ENCODE peak calls at places on chromosome 19, in seven cellular contexts. One of them, this sample, is unnamed.

GRCh38 chr19:29678484-29679106 is 13.3 kb downstream of the PLEKHF1 start:
- DNase-seq in esophagus squamous epithelium: no peak
- DNase-seq in AG04450: no peak
- DNase-seq in BJ: no peak
- DNase-seq in PC-3: no peak
- DNase-seq in IMR-90: no peak
- DNase-seq in upper lobe of left lung: no peak
- DNase-seq in this sample: no peak

GRCh38 chr19:4284176-4284958 is 5.3 kb downstream of the SHD start:
- DNase-seq in esophagus squamous epithelium: no peak
- DNase-seq in AG04450: no peak
- DNase-seq in BJ: no peak
- DNase-seq in PC-3: peak; percentile 48
- DNase-seq in IMR-90: no peak
- DNase-seq in upper lobe of left lung: no peak
- DNase-seq in this sample: no peak

GRCh38 chr19:35346193-35347052 is 1.3 kb upstream of the FFAR1 start:
- DNase-seq in esophagus squamous epithelium: no peak
- DNase-seq in AG04450: no peak
- DNase-seq in BJ: no peak
- DNase-seq in PC-3: no peak
- DNase-seq in IMR-90: no peak
- DNase-seq in upper lobe of left lung: peak; percentile 24
- DNase-seq in this sample: no peak

GRCh38 chr19:9362905-9363304 is at the start of gene ZNF177:
- DNase-seq in esophagus squamous epithelium: no peak
- DNase-seq in AG04450: no peak
- DNase-seq in BJ: no peak
- DNase-seq in PC-3: no peak
- DNase-seq in IMR-90: no peak
- DNase-seq in upper lobe of left lung: no peak
- DNase-seq in this sample: no peak

GRCh38 chr19:50358483-50359431 is 6.7 kb downstream of the NAPSA start:
- DNase-seq in esophagus squamous epithelium: no peak
- DNase-seq in AG04450: no peak
- DNase-seq in BJ: no peak
- DNase-seq in PC-3: peak; percentile 32
- DNase-seq in IMR-90: peak; percentile 20
- DNase-seq in upper lobe of left lung: peak; percentile 61
- DNase-seq in this sample: no peak

GRCh38 chr19:10784257-10784656 is 51.8 kb downstream of the TMED1 start:
- DNase-seq in esophagus squamous epithelium: no peak
- DNase-seq in AG04450: no peak
- DNase-seq in BJ: no peak
- DNase-seq in PC-3: no peak
- DNase-seq in IMR-90: no peak
- DNase-seq in upper lobe of left lung: peak; percentile 79
- DNase-seq in this sample: no peak

GRCh38 chr19:13430790-13431582 is 75.3 kb downstream of the CACNA1A start:
- DNase-seq in esophagus squamous epithelium: no peak
- DNase-seq in AG04450: peak; percentile 11
- DNase-seq in BJ: no peak
- DNase-seq in PC-3: peak; percentile 83
- DNase-seq in IMR-90: peak; percentile 42
- DNase-seq in upper lobe of left lung: peak; percentile 26
- DNase-seq in this sample: peak; percentile 37

GRCh38 chr19:17376935-17377600 is at the start of gene PLVAP:
- DNase-seq in esophagus squamous epithelium: no peak
- DNase-seq in AG04450: no peak
- DNase-seq in BJ: no peak
- DNase-seq in PC-3: no peak
- DNase-seq in IMR-90: no peak
- DNase-seq in upper lobe of left lung: peak; percentile 38
- DNase-seq in this sample: no peak

GRCh38 chr19:50509366-50509765 is 1.6 kb downstream of the JOSD2 start:
- DNase-seq in esophagus squamous epithelium: no peak
- DNase-seq in AG04450: no peak
- DNase-seq in BJ: no peak
- DNase-seq in PC-3: no peak
- DNase-seq in IMR-90: no peak
- DNase-seq in upper lobe of left lung: no peak
- DNase-seq in this sample: no peak

GRCh38 chr19:9986787-9987281 is 23.5 kb downstream of the COL5A3 start:
- DNase-seq in esophagus squamous epithelium: no peak
- DNase-seq in AG04450: no peak
- DNase-seq in BJ: peak; percentile 35
- DNase-seq in PC-3: no peak
- DNase-seq in IMR-90: peak; percentile 29
- DNase-seq in upper lobe of left lung: no peak
- DNase-seq in this sample: no peak

GRCh38 chr19:50794074-50794777 is 4.0 kb downstream of the ACP4 start:
- DNase-seq in esophagus squamous epithelium: no peak
- DNase-seq in AG04450: no peak
- DNase-seq in BJ: no peak
- DNase-seq in PC-3: peak; percentile 62
- DNase-seq in IMR-90: no peak
- DNase-seq in upper lobe of left lung: no peak
- DNase-seq in this sample: no peak

GRCh38 chr19:17871032-17871877 is 490 bp upstream of the SLC5A5 start:
- DNase-seq in esophagus squamous epithelium: no peak
- DNase-seq in AG04450: no peak
- DNase-seq in BJ: no peak
- DNase-seq in PC-3: no peak
- DNase-seq in IMR-90: no peak
- DNase-seq in upper lobe of left lung: no peak
- DNase-seq in this sample: no peak

GRCh38 chr19:19274716-19275115 is 1.6 kb upstream of the TM6SF2 start:
- DNase-seq in esophagus squamous epithelium: no peak
- DNase-seq in AG04450: no peak
- DNase-seq in BJ: no peak
- DNase-seq in PC-3: no peak
- DNase-seq in IMR-90: no peak
- DNase-seq in upper lobe of left lung: no peak
- DNase-seq in this sample: no peak

GRCh38 chr19:49459388-49459787 is 6.4 kb downstream of the ALDH16A1 start:
- DNase-seq in esophagus squamous epithelium: no peak
- DNase-seq in AG04450: no peak
- DNase-seq in BJ: no peak
- DNase-seq in PC-3: no peak
- DNase-seq in IMR-90: no peak
- DNase-seq in upper lobe of left lung: no peak
- DNase-seq in this sample: no peak

GRCh38 chr19:39542198-39542597 is 2.2 kb upstream of the EID2 start:
- DNase-seq in esophagus squamous epithelium: no peak
- DNase-seq in AG04450: no peak
- DNase-seq in BJ: no peak
- DNase-seq in PC-3: no peak
- DNase-seq in IMR-90: no peak
- DNase-seq in upper lobe of left lung: no peak
- DNase-seq in this sample: no peak

GRCh38 chr19:15595069-15595468 is 19.9 kb upstream of the CYP4F8 start:
- DNase-seq in esophagus squamous epithelium: no peak
- DNase-seq in AG04450: no peak
- DNase-seq in BJ: no peak
- DNase-seq in PC-3: peak; percentile 91
- DNase-seq in IMR-90: no peak
- DNase-seq in upper lobe of left lung: no peak
- DNase-seq in this sample: peak; percentile 44

GRCh38 chr19:2207991-2208860 is 27.9 kb downstream of the PLEKHJ1 start:
- DNase-seq in esophagus squamous epithelium: no peak
- DNase-seq in AG04450: no peak
- DNase-seq in BJ: peak; percentile 33
- DNase-seq in PC-3: no peak
- DNase-seq in IMR-90: peak; percentile 57
- DNase-seq in upper lobe of left lung: peak; percentile 36
- DNase-seq in this sample: peak; percentile 14

GRCh38 chr19:55172741-55173140 is 6.3 kb upstream of the DNAAF3 start:
- DNase-seq in esophagus squamous epithelium: no peak
- DNase-seq in AG04450: no peak
- DNase-seq in BJ: no peak
- DNase-seq in PC-3: peak; percentile 73
- DNase-seq in IMR-90: peak; percentile 75
- DNase-seq in upper lobe of left lung: no peak
- DNase-seq in this sample: peak; percentile 56

GRCh38 chr19:10214784-10215183 is 16.3 kb downstream of the S1PR2 start:
- DNase-seq in esophagus squamous epithelium: no peak
- DNase-seq in AG04450: no peak
- DNase-seq in BJ: no peak
- DNase-seq in PC-3: peak; percentile 63
- DNase-seq in IMR-90: peak; percentile 66
- DNase-seq in upper lobe of left lung: no peak
- DNase-seq in this sample: peak; percentile 74

GRCh38 chr19:1291761-1292418 is 6.2 kb downstream of the EFNA2 start:
- DNase-seq in esophagus squamous epithelium: no peak
- DNase-seq in AG04450: no peak
- DNase-seq in BJ: no peak
- DNase-seq in PC-3: no peak
- DNase-seq in IMR-90: no peak
- DNase-seq in upper lobe of left lung: no peak
- DNase-seq in this sample: no peak

GRCh38 chr19:39845621-39846175 is 481 bp downstream of the FBL start:
- DNase-seq in esophagus squamous epithelium: no peak
- DNase-seq in AG04450: no peak
- DNase-seq in BJ: no peak
- DNase-seq in PC-3: no peak
- DNase-seq in IMR-90: no peak
- DNase-seq in upper lobe of left lung: no peak
- DNase-seq in this sample: no peak

GRCh38 chr19:36604656-36605100 is 435 bp upstream of the ZNF382 start:
- DNase-seq in esophagus squamous epithelium: no peak
- DNase-seq in AG04450: no peak
- DNase-seq in BJ: no peak
- DNase-seq in PC-3: peak; percentile 38
- DNase-seq in IMR-90: peak; percentile 40
- DNase-seq in upper lobe of left lung: peak; percentile 59
- DNase-seq in this sample: peak; percentile 18

GRCh38 chr19:36605839-36606478 is 846 bp downstream of the ZNF382 start:
- DNase-seq in esophagus squamous epithelium: no peak
- DNase-seq in AG04450: no peak
- DNase-seq in BJ: no peak
- DNase-seq in PC-3: no peak
- DNase-seq in IMR-90: no peak
- DNase-seq in upper lobe of left lung: no peak
- DNase-seq in this sample: no peak

DNA sequence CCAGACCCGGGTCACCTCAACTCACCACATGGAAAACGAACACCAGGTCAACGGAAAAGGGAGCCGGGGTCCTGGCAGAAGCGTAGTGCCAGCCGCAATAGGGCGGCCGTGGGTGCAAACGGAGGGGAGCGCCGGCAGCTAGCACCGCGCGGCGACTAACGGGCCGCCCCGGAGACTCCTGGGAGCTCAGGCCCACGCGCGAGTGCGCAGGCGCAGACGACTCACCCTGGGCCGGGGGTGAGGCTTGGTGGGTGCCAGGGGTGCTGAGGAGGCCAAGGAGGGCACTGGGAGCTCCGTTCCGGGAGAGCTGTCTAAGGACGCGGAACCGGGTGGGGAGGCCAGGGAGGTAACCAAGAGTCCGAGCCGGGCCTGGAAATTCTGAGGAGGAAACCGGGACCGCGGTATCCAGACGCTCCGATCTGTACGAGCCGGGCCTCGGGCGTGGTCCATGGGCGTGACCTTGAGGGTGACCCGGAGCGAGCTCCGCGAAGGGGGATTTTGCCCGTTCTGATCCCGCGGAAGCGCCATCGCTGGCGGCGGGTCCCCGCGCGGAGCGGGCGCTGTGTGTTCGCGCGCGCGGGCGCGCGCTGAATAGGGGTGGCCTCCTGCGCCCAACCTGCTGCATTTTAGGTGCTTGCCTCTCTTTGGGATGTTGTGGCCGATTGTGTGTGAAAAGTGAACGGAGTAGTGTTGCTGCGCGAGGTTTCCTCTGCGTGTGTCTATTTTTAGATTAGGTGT is at the start of gene ZNF382:
- DNase-seq in esophagus squamous epithelium: no peak
- DNase-seq in AG04450: peak; percentile 13
- DNase-seq in BJ: peak; percentile 9
- DNase-seq in PC-3: peak; percentile 16
- DNase-seq in IMR-90: peak; percentile 41
- DNase-seq in upper lobe of left lung: peak; percentile 55
- DNase-seq in this sample: no peak
- H3K4me3 ChIP-seq in esophagus squamous epithelium: peak within 1 kb of the TSS; percentile 62
- H3K4me3 ChIP-seq in AG04450: peak within 1 kb of the TSS; percentile 88
- H3K4me3 ChIP-seq in BJ: peak within 1 kb of the TSS; percentile 54
- H3K4me3 ChIP-seq in PC-3: peak within 1 kb of the TSS; percentile 73
- H3K4me3 ChIP-seq in IMR-90: peak within 1 kb of the TSS; percentile 96
- H3K4me3 ChIP-seq in upper lobe of left lung: peak within 1 kb of the TSS; percentile 72
- H3K4me3 ChIP-seq in this sample: peak within 1 kb of the TSS; percentile 53

GRCh38 chr19:47492571-47493377 is 8.8 kb upstream of the KPTN start:
- DNase-seq in esophagus squamous epithelium: no peak
- DNase-seq in AG04450: no peak
- DNase-seq in BJ: no peak
- DNase-seq in PC-3: no peak
- DNase-seq in IMR-90: no peak
- DNase-seq in upper lobe of left lung: no peak
- DNase-seq in this sample: no peak
- TF ChIP-seq CTCF in esophagus squamous epithelium: no peak
- TF ChIP-seq CTCF in AG04450: no peak
- TF ChIP-seq CTCF in BJ: no peak
- TF ChIP-seq CTCF in PC-3: no peak
- TF ChIP-seq CTCF in IMR-90: no peak
- TF ChIP-seq CTCF in upper lobe of left lung: no peak
- TF ChIP-seq CTCF in this sample: no peak

GRCh38 chr19:7729211-7729610 is 2.7 kb downstream of the CLEC4G start:
- DNase-seq in esophagus squamous epithelium: no peak
- DNase-seq in AG04450: no peak
- DNase-seq in BJ: no peak
- DNase-seq in PC-3: no peak
- DNase-seq in IMR-90: no peak
- DNase-seq in upper lobe of left lung: no peak
- DNase-seq in this sample: no peak

GRCh38 chr19:7731218-7731595 is 703 bp downstream of the CLEC4G start:
- DNase-seq in esophagus squamous epithelium: no peak
- DNase-seq in AG04450: no peak
- DNase-seq in BJ: no peak
- DNase-seq in PC-3: no peak
- DNase-seq in IMR-90: no peak
- DNase-seq in upper lobe of left lung: no peak
- DNase-seq in this sample: no peak

GRCh38 chr19:7730286-7731217 is 1.4 kb downstream of the CLEC4G start:
- DNase-seq in esophagus squamous epithelium: no peak
- DNase-seq in AG04450: no peak
- DNase-seq in BJ: no peak
- DNase-seq in PC-3: no peak
- DNase-seq in IMR-90: no peak
- DNase-seq in upper lobe of left lung: no peak
- DNase-seq in this sample: no peak

GRCh38 chr19:7731615-7732014 is 295 bp downstream of the CLEC4G start:
- DNase-seq in esophagus squamous epithelium: no peak
- DNase-seq in AG04450: no peak
- DNase-seq in BJ: no peak
- DNase-seq in PC-3: no peak
- DNase-seq in IMR-90: no peak
- DNase-seq in upper lobe of left lung: no peak
- DNase-seq in this sample: no peak

GRCh38 chr19:7729831-7730285 is 2.1 kb downstream of the CLEC4G start:
- DNase-seq in esophagus squamous epithelium: no peak
- DNase-seq in AG04450: no peak
- DNase-seq in BJ: no peak
- DNase-seq in PC-3: no peak
- DNase-seq in IMR-90: no peak
- DNase-seq in upper lobe of left lung: no peak
- DNase-seq in this sample: no peak
- H3K27me3 ChIP-seq in esophagus squamous epithelium: peaks cover 92% of the 10 kb centered on the region
- H3K27me3 ChIP-seq in AG04450: peaks cover 31% of the 10 kb centered on the region
- H3K27me3 ChIP-seq in BJ: peaks cover 14% of the 10 kb centered on the region
- H3K27me3 ChIP-seq in PC-3: peaks cover 62% of the 10 kb centered on the region
- H3K27me3 ChIP-seq in IMR-90: peaks cover 45% of the 10 kb centered on the region
- H3K27me3 ChIP-seq in upper lobe of left lung: peaks cover 29% of the 10 kb centered on the region
- H3K27me3 ChIP-seq in this sample: peaks cover 7% of the 10 kb centered on the region

GRCh38 chr19:7068599-7068998 is 904 bp upstream of the ZNF557 start:
- DNase-seq in esophagus squamous epithelium: no peak
- DNase-seq in AG04450: no peak
- DNase-seq in BJ: no peak
- DNase-seq in PC-3: no peak
- DNase-seq in IMR-90: no peak
- DNase-seq in upper lobe of left lung: no peak
- DNase-seq in this sample: no peak
- H3K4me3 ChIP-seq in esophagus squamous epithelium: no peak overlapping the region
- H3K4me3 ChIP-seq in AG04450: peak overlapping the region; percentile 41
- H3K4me3 ChIP-seq in BJ: no peak overlapping the region
- H3K4me3 ChIP-seq in PC-3: peak overlapping the region; percentile 33
- H3K4me3 ChIP-seq in IMR-90: no peak overlapping the region
- H3K4me3 ChIP-seq in upper lobe of left lung: peak overlapping the region; percentile 98
- H3K4me3 ChIP-seq in this sample: peak overlapping the region; percentile 5

This sample was measured in bronchial epithelial cell.